ENCODE peak calls at places on chromosomes 1 and 21, in eight cellular contexts. W is fibroblast of lung, D is tibial artery, R is Peyer's patch, H is ovary, Z is transverse colon, J is suprapubic skin, I is neural progenitor cell. E is an unnamed sample.
A peak's percentile ranks its signal among the peaks of the same experiment; 100 is the strongest.

GRCh38 chr1:83849191-83850061 is 149.5 kb downstream of the TTLL7 start:
- DNase-seq in Z (no peak), J (no peak), R (no peak), W (no peak), H (no peak), I (no peak), D (no peak), E (no peak)

GRCh38 chr1:200751717-200752116 is 13.0 kb downstream of the CAMSAP2 start:
- DNase-seq in R (no peak), W (peak; percentile 48), I (no peak), H (no peak), J (no peak), D (no peak), Z (no peak), E (no peak)

GRCh38 chr21:44881586-44881939 is 8.1 kb upstream of the PTTG1IP start:
- DNase-seq in Z (no peak), J (no peak), D (no peak), W (no peak), H (no peak), R (no peak), I (no peak), E (no peak)

GRCh38 chr1:226654046-226654445 is 85.0 kb downstream of the ITPKB start:
- DNase-seq in R (no peak), Z (no peak), D (no peak), J (no peak), I (peak; percentile 77), H (no peak), W (peak; percentile 89), E (no peak)

GRCh38 chr1:212256404-212256803 is 28.8 kb upstream of the PPP2R5A start:
- DNase-seq in R (peak; percentile 51), H (no peak), J (no peak), Z (no peak), I (no peak), W (no peak), D (no peak), E (peak; percentile 8)

GRCh38 chr1:5643360-5644090 is 348.7 kb downstream of the NPHP4 start:
- DNase-seq in Z (no peak), I (no peak), H (no peak), J (peak; percentile 47), D (peak; percentile 50), R (peak; percentile 23), W (no peak), E (no peak)

GRCh38 chr21:33121715-33122475 is 52.0 kb downstream of the OLIG1 start:
- DNase-seq in I (peak; percentile 58), Z (no peak), W (peak; percentile 27), H (no peak), D (no peak), J (no peak), R (no peak), E (no peak)

GRCh38 chr1:232428036-232428600 is 201.8 kb downstream of the SIPA1L2 start:
- DNase-seq in W (peak; percentile 71), H (no peak), R (no peak), D (no peak), J (no peak), I (no peak), Z (no peak), E (no peak)

GRCh38 chr1:53968125-53968513 is 22.0 kb downstream of the LRRC42 start:
- DNase-seq in H (no peak), Z (no peak), W (peak; percentile 31), R (no peak), I (no peak), J (no peak), D (no peak), E (no peak)

DNA sequence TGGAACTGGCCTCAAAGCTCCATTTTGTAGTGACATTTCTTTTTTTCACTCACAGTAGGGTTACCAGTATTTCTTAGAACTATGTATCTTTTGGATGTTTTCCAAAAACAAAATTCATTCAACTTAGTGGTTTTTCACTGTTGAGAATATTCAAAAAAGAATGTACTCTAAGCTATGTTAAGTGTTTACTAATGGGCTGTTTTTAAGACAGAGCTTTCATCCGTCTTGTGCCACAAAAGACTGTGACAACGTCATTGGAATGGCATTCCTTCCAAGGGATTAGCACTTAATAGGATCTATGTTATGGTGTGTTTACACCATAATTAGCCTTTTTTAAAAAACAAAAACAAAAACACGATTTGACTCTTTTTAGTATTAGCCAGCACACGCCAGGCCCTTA is 66.8 kb downstream of the TTC3 start:
- DNase-seq in Z (no peak), H (no peak), D (no peak), I (peak; percentile 87), R (no peak), J (no peak), W (peak; percentile 89), E (no peak)
- H3K27ac ChIP-seq in Z (no peak overlapping the region), H (no peak overlapping the region), D (no peak overlapping the region), I (peak overlapping the region; percentile 97), R (no peak overlapping the region), J (no peak overlapping the region), W (peak overlapping the region; percentile 16), E (no peak overlapping the region)

DNA sequence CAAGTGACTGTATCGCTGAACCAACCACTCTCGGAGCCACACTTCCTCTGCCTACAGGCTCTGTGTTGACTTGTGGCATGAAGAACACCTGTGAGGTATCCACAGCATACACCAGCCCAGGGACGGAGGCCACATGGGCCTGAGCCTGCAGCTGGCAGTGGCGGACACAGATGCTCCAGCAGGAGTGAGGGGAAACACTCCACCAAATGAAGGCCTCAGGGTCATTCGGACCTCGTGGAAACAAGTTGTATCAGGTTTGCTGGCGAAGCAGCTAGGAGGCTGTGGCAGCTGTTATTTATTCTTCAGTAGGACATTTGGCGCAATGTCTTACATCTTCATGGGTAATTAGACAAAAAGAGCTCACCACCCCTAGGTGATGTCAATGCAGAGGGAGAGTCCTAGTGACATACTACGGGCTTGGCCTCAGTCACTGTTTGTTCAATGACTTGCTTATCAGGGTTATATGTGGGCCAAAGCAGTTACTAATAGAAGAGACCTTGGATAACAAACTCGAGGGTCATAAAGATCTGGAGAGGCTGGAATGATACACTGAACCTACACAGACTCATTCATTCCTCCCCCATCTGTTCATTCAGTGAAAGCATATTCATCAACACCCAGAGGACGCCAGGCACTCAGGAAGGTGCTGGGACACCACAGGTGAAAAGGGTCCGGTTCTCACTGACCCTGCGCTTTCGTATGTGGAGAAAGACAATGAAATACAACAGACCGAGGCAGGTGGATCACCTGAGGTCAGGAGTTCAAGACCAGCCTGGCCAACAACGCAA is 11.6 kb upstream of the ETS2 start:
- DNase-seq in Z (no peak), D (no peak), H (no peak), R (peak; percentile 75), W (no peak), J (no peak), I (no peak), E (no peak)
- TF ChIP-seq CTCF in Z (no peak), D (no peak), H (no peak), R (no peak), W (no peak), J (no peak), I (no peak), E (no peak)

GRCh38 chr21:8997011-8997440 is 1524.4 kb upstream of the TPTE start:
- DNase-seq in W (no peak), I (no peak), H (no peak), Z (no peak), J (no peak), R (no peak), D (no peak), E (no peak)
- H3K9me3 ChIP-seq in W (peaks cover 8% of the 10 kb centered on the region), I (peaks cover 59% of the 10 kb centered on the region), H (no peaks in the 10 kb centered on the region), Z (peaks cover 27% of the 10 kb centered on the region), J (peaks cover 24% of the 10 kb centered on the region), R (no peaks in the 10 kb centered on the region), D (no peaks in the 10 kb centered on the region), E (peaks cover 11% of the 10 kb centered on the region)

GRCh38 chr1:153357853-153358690 is at the start of gene S100A9:
- DNase-seq in D (no peak), W (no peak), H (no peak), I (no peak), Z (no peak), J (peak; percentile 60), R (no peak), E (no peak)
- H3K27ac ChIP-seq in D (no peak within 1 kb of the TSS), W (no peak within 1 kb of the TSS), H (no peak within 1 kb of the TSS), I (no peak within 1 kb of the TSS), Z (peak within 1 kb of the TSS; percentile 37), J (peak within 1 kb of the TSS; percentile 5), R (no peak within 1 kb of the TSS), E (no peak within 1 kb of the TSS)

GRCh38 chr1:47191940-47192457 is 2.2 kb upstream of the PDZK1IP1 start:
- DNase-seq in Z (peak; percentile 41), H (no peak), I (no peak), R (no peak), J (peak; percentile 54), D (peak; percentile 48), W (no peak), E (no peak)

GRCh38 chr1:47194314-47194713 is 4.5 kb upstream of the PDZK1IP1 start:
- DNase-seq in W (no peak), I (no peak), Z (no peak), R (no peak), J (no peak), H (no peak), D (no peak), E (no peak)

GRCh38 chr1:47189844-47190562 is at the start of gene PDZK1IP1:
- DNase-seq in H (peak; percentile 33), J (peak; percentile 93), R (peak; percentile 88), D (peak; percentile 97), Z (peak; percentile 90), W (peak; percentile 70), I (peak; percentile 67), E (no peak)

GRCh38 chr1:47190807-47191206 is 971 bp upstream of the PDZK1IP1 start:
- DNase-seq in W (no peak), I (no peak), D (no peak), R (no peak), H (no peak), J (peak; percentile 52), Z (no peak), E (no peak)

GRCh38 chr1:47192458-47193384 is 2.9 kb upstream of the PDZK1IP1 start:
- DNase-seq in D (peak; percentile 85), R (peak; percentile 88), Z (peak; percentile 82), W (peak; percentile 40), I (peak; percentile 86), H (peak; percentile 73), J (peak; percentile 87), E (peak; percentile 47)
- TF ChIP-seq CTCF in D (peak; percentile 87), R (peak; percentile 90), Z (peak; percentile 96), W (peak; percentile 97), I (peak; percentile 97), H (peak; percentile 78), J (peak; percentile 52), E (peak; percentile 91)

GRCh38 chr1:174572771-174573170 is 125.0 kb downstream of the GPR52 start:
- DNase-seq in D (no peak), Z (no peak), W (peak; percentile 41), R (no peak), J (no peak), I (no peak), H (no peak), E (no peak)
- H3K9me3 ChIP-seq in D (peaks cover 2% of the 10 kb centered on the region), Z (peaks cover 10% of the 10 kb centered on the region), W (no peaks in the 10 kb centered on the region), R (no peaks in the 10 kb centered on the region), J (peaks cover 7% of the 10 kb centered on the region), I (peaks cover 3% of the 10 kb centered on the region), H (no peaks in the 10 kb centered on the region), E (peaks cover 19% of the 10 kb centered on the region)

DNA sequence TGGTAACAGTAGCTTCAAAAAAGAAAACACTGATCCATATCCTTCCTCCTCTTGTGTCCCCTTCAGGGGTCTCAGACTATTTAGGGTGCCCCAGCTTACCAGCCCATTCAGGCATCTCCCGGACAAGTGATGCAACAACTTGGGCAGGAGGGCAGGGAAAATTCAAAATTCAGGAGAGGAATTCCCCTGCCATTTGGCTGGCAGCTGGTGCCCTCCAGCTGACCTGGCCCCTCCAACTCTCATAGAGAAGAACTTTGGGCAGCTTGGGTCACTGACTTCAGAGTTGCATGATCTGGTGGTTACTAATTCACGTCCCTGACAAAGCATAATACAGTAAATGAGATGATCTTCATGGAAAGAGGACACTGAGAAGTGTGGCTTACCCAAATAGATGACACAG is at the start of gene FCAMR:
- DNase-seq in I (no peak), D (no peak), W (no peak), H (no peak), Z (no peak), J (no peak), R (no peak), E (no peak)
- H3K27ac ChIP-seq in I (no peak within 1 kb of the TSS), D (no peak within 1 kb of the TSS), W (no peak within 1 kb of the TSS), H (no peak within 1 kb of the TSS), Z (peak within 1 kb of the TSS; percentile 83), J (no peak within 1 kb of the TSS), R (no peak within 1 kb of the TSS), E (no peak within 1 kb of the TSS)